ENCODE peak calls at places on chromosomes 7 and 10, in five cellular contexts. One of them, this sample, is unnamed.

GRCh38 chr7:127938588-127938987 is 92.6 kb downstream of the LRRC4 start:
- DNase-seq in K562: no peak
- DNase-seq in GM12878: no peak
- DNase-seq in HepG2: no peak
- DNase-seq in GM12891: no peak
- DNase-seq in this sample: no peak

GRCh38 chr7:2723138-2723850 is 35.3 kb downstream of the AMZ1 start:
- DNase-seq in GM12891: no peak
- DNase-seq in HepG2: no peak
- DNase-seq in K562: no peak
- DNase-seq in GM12878: no peak
- DNase-seq in this sample: no peak

GRCh38 chr10:3754727-3755439 is 30.1 kb downstream of the KLF6 start:
- DNase-seq in HepG2: peak; percentile 60
- DNase-seq in K562: peak; percentile 22
- DNase-seq in GM12891: no peak
- DNase-seq in GM12878: no peak
- DNase-seq in this sample: no peak

GRCh38 chr10:132679217-132679595 is 106.7 kb downstream of the NKX6-2 start:
- DNase-seq in HepG2: no peak
- DNase-seq in GM12878: no peak
- DNase-seq in GM12891: no peak
- DNase-seq in K562: no peak
- DNase-seq in this sample: no peak

GRCh38 chr10:68359189-68359588 is 26.5 kb upstream of the PBLD start:
- DNase-seq in GM12891: no peak
- DNase-seq in HepG2: no peak
- DNase-seq in K562: no peak
- DNase-seq in GM12878: no peak
- DNase-seq in this sample: no peak

GRCh38 chr7:100585511-100586265 is at the start of gene LRCH4:
- DNase-seq in GM12878: no peak
- DNase-seq in HepG2: no peak
- DNase-seq in K562: peak; percentile 98
- DNase-seq in GM12891: no peak
- DNase-seq in this sample: peak; percentile 99

GRCh38 chr7:140284062-140284461 is 107.3 kb upstream of the KDM7A start:
- DNase-seq in HepG2: no peak
- DNase-seq in K562: no peak
- DNase-seq in GM12891: no peak
- DNase-seq in GM12878: no peak
- DNase-seq in this sample: no peak

GRCh38 chr7:155490697-155491628 is 33.0 kb downstream of the EN2 start:
- DNase-seq in K562: no peak
- DNase-seq in HepG2: no peak
- DNase-seq in GM12878: no peak
- DNase-seq in GM12891: peak; percentile 78
- DNase-seq in this sample: no peak

GRCh38 chr7:50304911-50305621 is 550 bp downstream of the IKZF1 start:
- DNase-seq in K562: no peak
- DNase-seq in GM12891: peak; percentile 26
- DNase-seq in HepG2: no peak
- DNase-seq in GM12878: no peak
- DNase-seq in this sample: no peak

GRCh38 chr7:80087051-80087767 is 47.4 kb upstream of the GNAI1 start:
- DNase-seq in K562: no peak
- DNase-seq in GM12878: no peak
- DNase-seq in GM12891: no peak
- DNase-seq in HepG2: no peak
- DNase-seq in this sample: no peak

GRCh38 chr7:55130554-55131198 is 111.9 kb downstream of the EGFR start:
- DNase-seq in GM12891: no peak
- DNase-seq in K562: no peak
- DNase-seq in GM12878: no peak
- DNase-seq in HepG2: no peak
- DNase-seq in this sample: no peak

GRCh38 chr7:37193087-37193774 is 255.4 kb downstream of the ELMO1 start:
- DNase-seq in GM12891: no peak
- DNase-seq in GM12878: no peak
- DNase-seq in K562: no peak
- DNase-seq in HepG2: no peak
- DNase-seq in this sample: no peak

GRCh38 chr10:23094786-23095403 is 484 bp upstream of the MSRB2 start:
- DNase-seq in GM12891: no peak
- DNase-seq in HepG2: no peak
- DNase-seq in GM12878: no peak
- DNase-seq in K562: no peak
- DNase-seq in this sample: no peak

GRCh38 chr7:105685099-105685609 is 103.9 kb upstream of the EFCAB10 start:
- DNase-seq in GM12878: no peak
- DNase-seq in HepG2: no peak
- DNase-seq in K562: no peak
- DNase-seq in GM12891: no peak
- DNase-seq in this sample: no peak

GRCh38 chr10:86598151-86598550 is 56.2 kb upstream of the OPN4 start:
- DNase-seq in HepG2: no peak
- DNase-seq in GM12891: no peak
- DNase-seq in GM12878: no peak
- DNase-seq in K562: no peak
- DNase-seq in this sample: no peak

GRCh38 chr10:49057481-49057880 is 57.8 kb downstream of the VSTM4 start:
- DNase-seq in K562: no peak
- DNase-seq in GM12891: no peak
- DNase-seq in HepG2: no peak
- DNase-seq in GM12878: no peak
- DNase-seq in this sample: no peak

GRCh38 chr7:27144799-27145166 is 1.3 kb upstream of the HOXA5 start:
- DNase-seq in K562: no peak
- DNase-seq in GM12878: no peak
- DNase-seq in GM12891: no peak
- DNase-seq in HepG2: no peak
- DNase-seq in this sample: no peak

GRCh38 chr7:76149847-76150691 is 51.6 kb upstream of the SRRM3 start:
- DNase-seq in GM12878: no peak
- DNase-seq in K562: no peak
- DNase-seq in HepG2: no peak
- DNase-seq in GM12891: no peak
- DNase-seq in this sample: no peak

GRCh38 chr7:34750636-34751035 is 92.6 kb downstream of the NPSR1 start:
- DNase-seq in GM12891: no peak
- DNase-seq in K562: no peak
- DNase-seq in GM12878: no peak
- DNase-seq in HepG2: no peak
- DNase-seq in this sample: no peak

GRCh38 chr7:80136276-80137045 is 1.8 kb downstream of the GNAI1 start:
- DNase-seq in K562: no peak
- DNase-seq in GM12878: no peak
- DNase-seq in HepG2: no peak
- DNase-seq in GM12891: no peak
- DNase-seq in this sample: no peak

GRCh38 chr10:18501198-18501597 is 150.2 kb downstream of the NSUN6 start:
- DNase-seq in GM12878: peak; percentile 50
- DNase-seq in HepG2: no peak
- DNase-seq in GM12891: peak; percentile 13
- DNase-seq in K562: no peak
- DNase-seq in this sample: peak; percentile 14

GRCh38 chr10:3396116-3396515 is 223.5 kb upstream of the PITRM1 start:
- DNase-seq in K562: no peak
- DNase-seq in GM12891: no peak
- DNase-seq in HepG2: no peak
- DNase-seq in GM12878: no peak
- DNase-seq in this sample: no peak

GRCh38 chr7:115476666-115477065 is 553.9 kb downstream of the TFEC start:
- DNase-seq in GM12891: no peak
- DNase-seq in GM12878: no peak
- DNase-seq in HepG2: no peak
- DNase-seq in K562: no peak
- DNase-seq in this sample: no peak

GRCh38 chr10:84204122-84204521 is 9.8 kb downstream of the CDHR1 start:
- DNase-seq in HepG2: peak; percentile 12
- DNase-seq in GM12878: no peak
- DNase-seq in K562: peak; percentile 68
- DNase-seq in GM12891: peak; percentile 45
- DNase-seq in this sample: peak; percentile 59

GRCh38 chr7:45402480-45403218 is 171.5 kb upstream of the ADCY1 start:
- DNase-seq in HepG2: no peak
- DNase-seq in GM12891: no peak
- DNase-seq in GM12878: peak; percentile 3
- DNase-seq in K562: no peak
- DNase-seq in this sample: no peak

GRCh38 chr7:98213874-98214810 is 2.9 kb downstream of the BHLHA15 start:
- DNase-seq in GM12891: no peak
- DNase-seq in HepG2: no peak
- DNase-seq in K562: no peak
- DNase-seq in GM12878: no peak
- DNase-seq in this sample: peak; percentile 29

GRCh38 chr10:6171891-6172354 is 30.8 kb upstream of the PFKFB3 start:
- DNase-seq in K562: no peak
- DNase-seq in HepG2: no peak
- DNase-seq in GM12878: peak; percentile 24
- DNase-seq in GM12891: no peak
- DNase-seq in this sample: no peak

GRCh38 chr10:102668312-102669110 is 24.2 kb downstream of the TRIM8 start:
- DNase-seq in GM12878: no peak
- DNase-seq in GM12891: no peak
- DNase-seq in K562: no peak
- DNase-seq in HepG2: no peak
- DNase-seq in this sample: no peak

GRCh38 chr10:102670065-102670400 is 25.8 kb downstream of the TRIM8 start:
- DNase-seq in HepG2: no peak
- DNase-seq in K562: no peak
- DNase-seq in GM12891: no peak
- DNase-seq in GM12878: no peak
- DNase-seq in this sample: no peak

GRCh38 chr10:102672822-102673200 is 28.5 kb downstream of the TRIM8 start:
- DNase-seq in K562: no peak
- DNase-seq in GM12891: no peak
- DNase-seq in GM12878: no peak
- DNase-seq in HepG2: no peak
- DNase-seq in this sample: no peak

GRCh38 chr10:102670871-102671434 is 26.7 kb downstream of the TRIM8 start:
- DNase-seq in GM12891: no peak
- DNase-seq in K562: peak; percentile 56
- DNase-seq in HepG2: peak; percentile 51
- DNase-seq in GM12878: no peak
- DNase-seq in this sample: no peak

DNA sequence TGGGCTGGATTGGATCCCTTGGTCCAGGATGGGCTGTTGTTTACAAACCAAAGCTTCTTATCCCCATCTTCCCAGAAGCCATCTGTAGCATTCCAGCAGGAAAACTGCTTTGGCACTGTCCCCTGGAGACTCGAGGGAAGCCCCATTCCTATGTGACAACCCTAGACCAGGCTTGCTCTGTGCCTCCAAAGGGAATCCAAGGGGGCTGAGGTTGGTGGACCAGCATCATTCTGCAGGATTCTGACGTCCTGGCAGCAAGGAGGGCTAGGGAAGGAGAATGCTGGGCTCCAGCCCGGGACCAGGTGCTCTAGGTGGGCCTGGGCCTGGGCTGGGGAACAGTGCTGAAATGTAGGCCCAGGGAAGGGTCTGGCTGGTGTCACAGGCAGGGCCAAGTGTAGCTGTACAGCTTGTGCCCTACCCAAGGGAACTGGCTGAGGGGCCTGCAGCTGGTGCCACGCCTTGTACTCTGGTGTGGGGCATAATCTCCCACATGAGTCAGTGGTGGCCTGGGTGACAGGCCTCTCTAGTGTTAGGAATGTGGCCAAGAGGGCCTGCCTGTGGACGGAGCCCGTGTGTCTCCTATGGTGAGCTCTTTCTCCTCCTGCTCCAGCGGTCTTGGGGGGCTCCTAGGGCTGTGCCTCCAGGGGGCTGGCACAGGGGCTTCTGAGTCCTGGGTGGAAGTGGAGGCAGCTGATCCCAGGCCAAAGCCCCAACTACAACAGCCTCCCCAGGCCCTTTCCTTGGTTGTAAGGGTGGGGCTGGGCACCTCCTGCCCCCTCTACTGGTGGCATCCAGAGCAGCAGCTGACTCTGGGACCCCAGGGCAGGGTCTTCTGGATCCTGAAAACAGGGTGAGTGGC is 25.2 kb downstream of the TRIM8 start:
- DNase-seq in GM12891: no peak
- DNase-seq in K562: peak; percentile 45
- DNase-seq in HepG2: peak; percentile 64
- DNase-seq in GM12878: no peak
- DNase-seq in this sample: no peak
- TF ChIP-seq TAF1 in GM12891: no peak
- TF ChIP-seq TAF1 in K562: no peak
- TF ChIP-seq TAF1 in HepG2: no peak
- TF ChIP-seq TAF1 in GM12878: no peak
- TF ChIP-seq TAF1 in this sample: no peak

DNA sequence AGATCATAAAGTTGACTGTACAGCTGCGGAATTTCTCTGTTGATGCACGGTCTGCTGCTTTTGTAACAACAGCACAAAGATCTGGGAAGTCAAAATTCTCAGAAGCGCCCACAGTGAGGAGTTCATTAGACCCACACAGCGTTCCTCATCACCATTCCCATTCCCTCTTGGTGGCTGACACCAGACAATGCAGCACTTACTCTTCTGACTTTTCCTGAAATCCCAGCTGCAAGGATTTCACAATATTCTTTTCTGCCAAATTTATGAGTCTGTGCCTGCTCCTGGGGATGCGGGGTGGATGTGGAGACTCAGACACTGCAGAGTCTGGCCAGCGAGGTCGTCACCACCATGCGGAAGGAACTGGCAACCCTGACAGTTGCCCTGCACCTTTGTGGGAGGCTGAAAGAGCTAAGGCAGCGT is 233.9 kb downstream of the FANK1 start:
- DNase-seq in K562: no peak
- DNase-seq in GM12878: no peak
- DNase-seq in HepG2: no peak
- DNase-seq in GM12891: no peak
- DNase-seq in this sample: no peak
- TF ChIP-seq POLR2A in K562: no peak
- TF ChIP-seq POLR2A in GM12878: no peak
- TF ChIP-seq POLR2A in HepG2: no peak
- TF ChIP-seq POLR2A in GM12891: no peak
- TF ChIP-seq POLR2A in this sample: no peak

DNA sequence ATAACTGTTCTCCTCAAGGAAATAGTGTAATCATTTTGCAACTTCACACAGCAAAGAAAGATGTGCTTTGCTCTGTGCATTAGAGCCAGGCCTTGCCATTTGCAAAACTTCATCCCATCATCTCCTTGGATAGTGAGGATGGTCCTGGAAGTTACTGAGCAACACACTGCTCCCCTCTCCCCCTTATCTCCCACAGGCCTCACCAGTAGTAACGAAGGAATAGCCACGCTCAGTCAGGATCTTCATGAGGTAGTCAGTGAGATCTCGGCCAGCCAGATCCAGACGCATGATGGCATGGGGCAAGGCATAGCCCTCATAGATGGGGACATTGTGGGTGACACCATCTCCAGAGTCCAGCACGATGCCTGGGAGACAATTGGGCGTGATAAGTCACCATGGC is 11.5 kb downstream of the ACTA2 start:
- DNase-seq in HepG2: no peak
- DNase-seq in GM12891: no peak
- DNase-seq in K562: no peak
- DNase-seq in GM12878: no peak
- DNase-seq in this sample: no peak
- TF ChIP-seq POLR2AphosphoS5 in HepG2: no peak
- TF ChIP-seq POLR2AphosphoS5 in GM12891: no peak
- TF ChIP-seq POLR2AphosphoS5 in K562: no peak
- TF ChIP-seq POLR2AphosphoS5 in GM12878: no peak
- TF ChIP-seq POLR2AphosphoS5 in this sample: no peak

GRCh38 chr10:1281402-1281782 is 225.2 kb downstream of the WDR37 start:
- DNase-seq in K562: no peak
- DNase-seq in HepG2: no peak
- DNase-seq in GM12878: no peak
- DNase-seq in GM12891: no peak
- DNase-seq in this sample: no peak
- TF ChIP-seq TAF1 in K562: no peak
- TF ChIP-seq TAF1 in HepG2: no peak
- TF ChIP-seq TAF1 in GM12878: no peak
- TF ChIP-seq TAF1 in GM12891: no peak
- TF ChIP-seq TAF1 in this sample: no peak